ENCODE peak calls at places on chromosomes 7 and 10, in eight cellular contexts. One of them, this sample, is unnamed.

GRCh38 chr10:119449760-119450461 is 92.6 kb downstream of the RGS10 start:
- DNase-seq in T-helper 9 cell: no peak
- DNase-seq in stimulated activated CD4-positive, alpha-beta T cell treated with anti-CD3 and anti-CD28 coated beads, Interleukin-15, amount 100 ng/mL, for 24 hours: no peak
- DNase-seq in globus pallidus: no peak
- DNase-seq in thoracic aorta: peak; percentile 89
- DNase-seq in epithelial cell of esophagus: peak; percentile 34
- DNase-seq in GM23248: peak; percentile 100
- DNase-seq in NAMALWA: peak; percentile 49
- DNase-seq in this sample: no peak

GRCh38 chr10:24467605-24468004 is 256.1 kb downstream of the ARHGAP21 start:
- DNase-seq in T-helper 9 cell: no peak
- DNase-seq in GM23248: no peak
- DNase-seq in stimulated activated CD4-positive, alpha-beta T cell treated with anti-CD3 and anti-CD28 coated beads, Interleukin-15, amount 100 ng/mL, for 24 hours: no peak
- DNase-seq in globus pallidus: no peak
- DNase-seq in epithelial cell of esophagus: no peak
- DNase-seq in thoracic aorta: no peak
- DNase-seq in NAMALWA: no peak
- DNase-seq in this sample: no peak

GRCh38 chr10:77756319-77757232 is 119.0 kb upstream of the KCNMA1 start:
- DNase-seq in GM23248: peak; percentile 86
- DNase-seq in epithelial cell of esophagus: peak; percentile 73
- DNase-seq in thoracic aorta: no peak
- DNase-seq in stimulated activated CD4-positive, alpha-beta T cell treated with anti-CD3 and anti-CD28 coated beads, Interleukin-15, amount 100 ng/mL, for 24 hours: peak; percentile 24
- DNase-seq in T-helper 9 cell: no peak
- DNase-seq in globus pallidus: peak; percentile 11
- DNase-seq in NAMALWA: peak; percentile 47
- DNase-seq in this sample: no peak

GRCh38 chr7:65269150-65269856 is 104.4 kb upstream of the ZNF92 start:
- DNase-seq in globus pallidus: no peak
- DNase-seq in epithelial cell of esophagus: peak; percentile 12
- DNase-seq in T-helper 9 cell: no peak
- DNase-seq in stimulated activated CD4-positive, alpha-beta T cell treated with anti-CD3 and anti-CD28 coated beads, Interleukin-15, amount 100 ng/mL, for 24 hours: peak; percentile 82
- DNase-seq in GM23248: peak; percentile 20
- DNase-seq in NAMALWA: peak; percentile 99
- DNase-seq in thoracic aorta: no peak
- DNase-seq in this sample: no peak

GRCh38 chr10:89942217-89942616 is 240.8 kb downstream of the KIF20B start:
- DNase-seq in stimulated activated CD4-positive, alpha-beta T cell treated with anti-CD3 and anti-CD28 coated beads, Interleukin-15, amount 100 ng/mL, for 24 hours: no peak
- DNase-seq in epithelial cell of esophagus: no peak
- DNase-seq in globus pallidus: no peak
- DNase-seq in thoracic aorta: no peak
- DNase-seq in NAMALWA: no peak
- DNase-seq in T-helper 9 cell: no peak
- DNase-seq in GM23248: no peak
- DNase-seq in this sample: no peak

GRCh38 chr7:139034855-139035587 is 821 bp downstream of the ZC3HAV1L start:
- DNase-seq in NAMALWA: no peak
- DNase-seq in stimulated activated CD4-positive, alpha-beta T cell treated with anti-CD3 and anti-CD28 coated beads, Interleukin-15, amount 100 ng/mL, for 24 hours: peak; percentile 67
- DNase-seq in GM23248: peak; percentile 69
- DNase-seq in globus pallidus: no peak
- DNase-seq in epithelial cell of esophagus: peak; percentile 27
- DNase-seq in thoracic aorta: no peak
- DNase-seq in T-helper 9 cell: no peak
- DNase-seq in this sample: no peak

GRCh38 chr7:28433604-28434254 is 21.4 kb downstream of the CREB5 start:
- DNase-seq in stimulated activated CD4-positive, alpha-beta T cell treated with anti-CD3 and anti-CD28 coated beads, Interleukin-15, amount 100 ng/mL, for 24 hours: no peak
- DNase-seq in epithelial cell of esophagus: no peak
- DNase-seq in NAMALWA: peak; percentile 56
- DNase-seq in GM23248: peak; percentile 7
- DNase-seq in thoracic aorta: no peak
- DNase-seq in T-helper 9 cell: no peak
- DNase-seq in globus pallidus: no peak
- DNase-seq in this sample: no peak

GRCh38 chr7:95660023-95660434 is 63.7 kb upstream of the PDK4 start:
- DNase-seq in stimulated activated CD4-positive, alpha-beta T cell treated with anti-CD3 and anti-CD28 coated beads, Interleukin-15, amount 100 ng/mL, for 24 hours: no peak
- DNase-seq in epithelial cell of esophagus: no peak
- DNase-seq in T-helper 9 cell: no peak
- DNase-seq in GM23248: no peak
- DNase-seq in NAMALWA: no peak
- DNase-seq in globus pallidus: no peak
- DNase-seq in thoracic aorta: no peak
- DNase-seq in this sample: no peak

GRCh38 chr10:14953452-14954000 is 370 bp downstream of the DCLRE1C start:
- DNase-seq in NAMALWA: peak; percentile 62
- DNase-seq in epithelial cell of esophagus: peak; percentile 51
- DNase-seq in thoracic aorta: peak; percentile 7
- DNase-seq in T-helper 9 cell: no peak
- DNase-seq in GM23248: peak; percentile 83
- DNase-seq in stimulated activated CD4-positive, alpha-beta T cell treated with anti-CD3 and anti-CD28 coated beads, Interleukin-15, amount 100 ng/mL, for 24 hours: no peak
- DNase-seq in globus pallidus: no peak
- DNase-seq in this sample: no peak

GRCh38 chr10:74976565-74976964 is 134.9 kb upstream of the SAMD8 start:
- DNase-seq in thoracic aorta: no peak
- DNase-seq in globus pallidus: no peak
- DNase-seq in epithelial cell of esophagus: no peak
- DNase-seq in T-helper 9 cell: no peak
- DNase-seq in NAMALWA: no peak
- DNase-seq in GM23248: no peak
- DNase-seq in stimulated activated CD4-positive, alpha-beta T cell treated with anti-CD3 and anti-CD28 coated beads, Interleukin-15, amount 100 ng/mL, for 24 hours: no peak
- DNase-seq in this sample: no peak

GRCh38 chr7:38863609-38864291 is 45.2 kb downstream of the VPS41 start:
- DNase-seq in NAMALWA: no peak
- DNase-seq in T-helper 9 cell: no peak
- DNase-seq in thoracic aorta: no peak
- DNase-seq in GM23248: no peak
- DNase-seq in stimulated activated CD4-positive, alpha-beta T cell treated with anti-CD3 and anti-CD28 coated beads, Interleukin-15, amount 100 ng/mL, for 24 hours: no peak
- DNase-seq in globus pallidus: no peak
- DNase-seq in epithelial cell of esophagus: peak; percentile 92
- DNase-seq in this sample: no peak

GRCh38 chr7:25624837-25625236 is 396.6 kb upstream of the NPVF start:
- DNase-seq in T-helper 9 cell: no peak
- DNase-seq in NAMALWA: no peak
- DNase-seq in thoracic aorta: no peak
- DNase-seq in stimulated activated CD4-positive, alpha-beta T cell treated with anti-CD3 and anti-CD28 coated beads, Interleukin-15, amount 100 ng/mL, for 24 hours: no peak
- DNase-seq in globus pallidus: no peak
- DNase-seq in GM23248: peak; percentile 13
- DNase-seq in epithelial cell of esophagus: no peak
- DNase-seq in this sample: no peak

This sample was measured in central memory CD4-positive, alpha-beta T cell.